ENCODE peak calls at places on chromosomes 3 and 15, in four cellular contexts. One of them, this sample, is unnamed.

GRCh38 chr15:98547741-98548166 is 100.6 kb upstream of the IGF1R start:
- DNase-seq in GM12892: no peak
- DNase-seq in C1 segment of cervical spinal cord: peak; percentile 46
- DNase-seq in neural crest cell: peak; percentile 13
- DNase-seq in this sample: no peak

GRCh38 chr3:43689166-43689565 is 1.6 kb upstream of the ABHD5 start:
- DNase-seq in GM12892: no peak
- DNase-seq in C1 segment of cervical spinal cord: no peak
- DNase-seq in neural crest cell: no peak
- DNase-seq in this sample: no peak

GRCh38 chr3:149339931-149340309 is 6.5 kb upstream of the TM4SF18 start:
- DNase-seq in GM12892: no peak
- DNase-seq in C1 segment of cervical spinal cord: no peak
- DNase-seq in neural crest cell: no peak
- DNase-seq in this sample: no peak

GRCh38 chr3:12440927-12441326 is 43.4 kb upstream of the TSEN2 start:
- DNase-seq in GM12892: no peak
- DNase-seq in C1 segment of cervical spinal cord: no peak
- DNase-seq in neural crest cell: no peak
- DNase-seq in this sample: no peak

GRCh38 chr3:183396662-183397391 is 31.6 kb downstream of the MCF2L2 start:
- DNase-seq in GM12892: no peak
- DNase-seq in C1 segment of cervical spinal cord: no peak
- DNase-seq in neural crest cell: no peak
- DNase-seq in this sample: no peak

GRCh38 chr3:53171827-53172505 is 11.0 kb downstream of the PRKCD start:
- DNase-seq in GM12892: no peak
- DNase-seq in C1 segment of cervical spinal cord: no peak
- DNase-seq in neural crest cell: no peak
- DNase-seq in this sample: no peak

GRCh38 chr3:127784865-127785710 is 37.2 kb downstream of the MGLL start:
- DNase-seq in GM12892: no peak
- DNase-seq in C1 segment of cervical spinal cord: no peak
- DNase-seq in neural crest cell: no peak
- DNase-seq in this sample: no peak

GRCh38 chr15:35980719-35981118 is 434.8 kb upstream of the DPH6 start:
- DNase-seq in GM12892: no peak
- DNase-seq in C1 segment of cervical spinal cord: no peak
- DNase-seq in neural crest cell: no peak
- DNase-seq in this sample: no peak

GRCh38 chr3:186519021-186519658 is 25.0 kb downstream of the CRYGS start:
- DNase-seq in GM12892: no peak
- DNase-seq in C1 segment of cervical spinal cord: no peak
- DNase-seq in neural crest cell: no peak
- DNase-seq in this sample: peak; percentile 37

GRCh38 chr15:73632670-73633058 is 525 bp downstream of the NPTN start:
- DNase-seq in GM12892: no peak
- DNase-seq in C1 segment of cervical spinal cord: no peak
- DNase-seq in neural crest cell: peak; percentile 23
- DNase-seq in this sample: no peak

GRCh38 chr3:152656207-152657001 is 178.5 kb upstream of the P2RY1 start:
- DNase-seq in GM12892: no peak
- DNase-seq in C1 segment of cervical spinal cord: no peak
- DNase-seq in neural crest cell: peak; percentile 20
- DNase-seq in this sample: no peak

This sample was measured in natural killer cell.